ENCODE peak calls at places on chromosome 21, in five cellular contexts. One of them, this sample, is unnamed.

GRCh38 chr21:45747233-45747766 is 103.8 kb downstream of the PCBP3 start:
- DNase-seq in CD4-positive, CD25-positive, alpha-beta regulatory T cell: no peak
- DNase-seq in colonic mucosa: no peak
- DNase-seq in keratinocyte: no peak
- DNase-seq in psoas muscle: no peak
- DNase-seq in this sample: no peak

GRCh38 chr21:33261635-33262034 is 4.5 kb upstream of the IL10RB start:
- DNase-seq in colonic mucosa: no peak
- DNase-seq in CD4-positive, CD25-positive, alpha-beta regulatory T cell: peak; percentile 69
- DNase-seq in keratinocyte: no peak
- DNase-seq in psoas muscle: no peak
- DNase-seq in this sample: no peak

GRCh38 chr21:29406385-29406784 is 107.7 kb downstream of the BACH1 start:
- DNase-seq in keratinocyte: no peak
- DNase-seq in CD4-positive, CD25-positive, alpha-beta regulatory T cell: no peak
- DNase-seq in psoas muscle: no peak
- DNase-seq in colonic mucosa: no peak
- DNase-seq in this sample: no peak

GRCh38 chr21:42047821-42048613 is 23.1 kb upstream of the UMODL1 start:
- DNase-seq in psoas muscle: peak; percentile 76
- DNase-seq in colonic mucosa: no peak
- DNase-seq in CD4-positive, CD25-positive, alpha-beta regulatory T cell: no peak
- DNase-seq in keratinocyte: no peak
- DNase-seq in this sample: no peak

GRCh38 chr21:38151021-38151645 is 105.7 kb upstream of the KCNJ15 start:
- DNase-seq in psoas muscle: no peak
- DNase-seq in keratinocyte: no peak
- DNase-seq in colonic mucosa: no peak
- DNase-seq in CD4-positive, CD25-positive, alpha-beta regulatory T cell: no peak
- DNase-seq in this sample: no peak

GRCh38 chr21:31397939-31398338 is 53.9 kb upstream of the TIAM1 start:
- DNase-seq in CD4-positive, CD25-positive, alpha-beta regulatory T cell: peak; percentile 81
- DNase-seq in psoas muscle: no peak
- DNase-seq in colonic mucosa: no peak
- DNase-seq in keratinocyte: no peak
- DNase-seq in this sample: no peak

GRCh38 chr21:45643021-45643980 is at the start of gene PCBP3:
- DNase-seq in psoas muscle: peak; percentile 90
- DNase-seq in CD4-positive, CD25-positive, alpha-beta regulatory T cell: peak; percentile 88
- DNase-seq in keratinocyte: peak; percentile 55
- DNase-seq in colonic mucosa: peak; percentile 98
- DNase-seq in this sample: peak; percentile 95

GRCh38 chr21:29520146-29520545 is 221.4 kb downstream of the BACH1 start:
- DNase-seq in psoas muscle: no peak
- DNase-seq in colonic mucosa: no peak
- DNase-seq in keratinocyte: no peak
- DNase-seq in CD4-positive, CD25-positive, alpha-beta regulatory T cell: no peak
- DNase-seq in this sample: no peak

GRCh38 chr21:32624726-32625125 is 12.5 kb upstream of the CFAP298 start:
- DNase-seq in keratinocyte: peak; percentile 53
- DNase-seq in colonic mucosa: no peak
- DNase-seq in psoas muscle: no peak
- DNase-seq in CD4-positive, CD25-positive, alpha-beta regulatory T cell: peak; percentile 11
- DNase-seq in this sample: no peak

GRCh38 chr21:17386498-17386897 is 126.3 kb upstream of the CXADR start:
- DNase-seq in CD4-positive, CD25-positive, alpha-beta regulatory T cell: no peak
- DNase-seq in keratinocyte: no peak
- DNase-seq in colonic mucosa: no peak
- DNase-seq in psoas muscle: no peak
- DNase-seq in this sample: no peak

GRCh38 chr21:46472246-46472645 is 13.6 kb downstream of the DIP2A start:
- DNase-seq in colonic mucosa: no peak
- DNase-seq in psoas muscle: no peak
- DNase-seq in keratinocyte: no peak
- DNase-seq in CD4-positive, CD25-positive, alpha-beta regulatory T cell: no peak
- DNase-seq in this sample: no peak

GRCh38 chr21:36705679-36706481 is 7.0 kb downstream of the SIM2 start:
- DNase-seq in colonic mucosa: peak; percentile 13
- DNase-seq in CD4-positive, CD25-positive, alpha-beta regulatory T cell: no peak
- DNase-seq in keratinocyte: no peak
- DNase-seq in psoas muscle: no peak
- DNase-seq in this sample: no peak

GRCh38 chr21:33666153-33666552 is 23.9 kb downstream of the ITSN1 start:
- DNase-seq in psoas muscle: no peak
- DNase-seq in CD4-positive, CD25-positive, alpha-beta regulatory T cell: no peak
- DNase-seq in keratinocyte: no peak
- DNase-seq in colonic mucosa: no peak
- DNase-seq in this sample: no peak

GRCh38 chr21:22490044-22490443 is 1491.8 kb downstream of the NCAM2 start:
- DNase-seq in keratinocyte: no peak
- DNase-seq in CD4-positive, CD25-positive, alpha-beta regulatory T cell: no peak
- DNase-seq in psoas muscle: no peak
- DNase-seq in colonic mucosa: no peak
- DNase-seq in this sample: no peak

GRCh38 chr21:29080454-29080930 is 7.0 kb upstream of the CCT8 start:
- DNase-seq in keratinocyte: no peak
- DNase-seq in colonic mucosa: no peak
- DNase-seq in psoas muscle: no peak
- DNase-seq in CD4-positive, CD25-positive, alpha-beta regulatory T cell: peak; percentile 35
- DNase-seq in this sample: no peak

GRCh38 chr21:36555199-36555598 is 75.3 kb upstream of the CLDN14 start:
- DNase-seq in colonic mucosa: no peak
- DNase-seq in keratinocyte: no peak
- DNase-seq in psoas muscle: no peak
- DNase-seq in CD4-positive, CD25-positive, alpha-beta regulatory T cell: no peak
- DNase-seq in this sample: no peak

GRCh38 chr21:17542371-17542992 is 29.6 kb downstream of the CXADR start:
- DNase-seq in keratinocyte: no peak
- DNase-seq in colonic mucosa: no peak
- DNase-seq in CD4-positive, CD25-positive, alpha-beta regulatory T cell: no peak
- DNase-seq in psoas muscle: no peak
- DNase-seq in this sample: no peak

GRCh38 chr21:46116189-46116845 is 18.4 kb downstream of the COL6A2 start:
- DNase-seq in colonic mucosa: no peak
- DNase-seq in CD4-positive, CD25-positive, alpha-beta regulatory T cell: no peak
- DNase-seq in psoas muscle: peak; percentile 36
- DNase-seq in keratinocyte: no peak
- DNase-seq in this sample: no peak

GRCh38 chr21:39430016-39430415 is 15.6 kb downstream of the LCA5L start:
- DNase-seq in keratinocyte: no peak
- DNase-seq in psoas muscle: no peak
- DNase-seq in CD4-positive, CD25-positive, alpha-beta regulatory T cell: no peak
- DNase-seq in colonic mucosa: no peak
- DNase-seq in this sample: no peak
- H3K27ac ChIP-seq in keratinocyte: no peak overlapping the region
- H3K27ac ChIP-seq in psoas muscle: no peak overlapping the region
- H3K27ac ChIP-seq in CD4-positive, CD25-positive, alpha-beta regulatory T cell: no peak overlapping the region
- H3K27ac ChIP-seq in colonic mucosa: no peak overlapping the region
- H3K27ac ChIP-seq in this sample: no peak overlapping the region

DNA sequence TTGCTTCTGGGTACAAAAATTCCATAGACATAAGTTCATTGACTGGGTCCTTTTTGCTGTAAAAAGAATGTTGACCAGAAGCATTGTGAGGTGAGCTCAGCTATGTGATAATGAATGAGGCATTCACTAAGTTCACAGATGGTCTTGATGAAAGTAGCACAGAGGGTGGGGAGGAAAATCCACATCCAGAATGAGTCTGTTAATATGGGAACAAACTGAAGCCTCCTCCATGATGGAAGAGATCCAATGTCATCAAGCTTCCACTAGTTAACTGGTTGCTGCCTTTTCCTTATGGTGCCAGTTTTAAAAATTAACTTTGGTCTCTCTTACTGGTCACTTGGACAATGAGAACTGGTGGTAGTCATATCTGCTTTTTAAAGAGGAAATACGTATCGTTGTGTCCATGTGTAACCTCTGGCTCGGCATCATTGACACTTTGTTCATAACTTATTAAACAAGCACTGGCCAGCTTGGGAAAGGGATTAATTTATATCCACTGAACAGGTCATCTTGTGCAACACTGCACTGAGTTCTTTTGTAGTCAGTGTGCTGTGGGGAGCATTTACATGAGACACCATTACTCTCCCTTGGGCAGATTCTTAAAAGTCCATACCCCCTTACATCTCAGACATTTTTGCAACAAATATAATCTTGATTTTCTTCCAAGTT is 88.6 kb downstream of the ADAMTS1 start:
- DNase-seq in CD4-positive, CD25-positive, alpha-beta regulatory T cell: no peak
- DNase-seq in colonic mucosa: no peak
- DNase-seq in keratinocyte: no peak
- DNase-seq in psoas muscle: no peak
- DNase-seq in this sample: no peak
- H3K27ac ChIP-seq in CD4-positive, CD25-positive, alpha-beta regulatory T cell: no peak overlapping the region
- H3K27ac ChIP-seq in colonic mucosa: no peak overlapping the region
- H3K27ac ChIP-seq in keratinocyte: no peak overlapping the region
- H3K27ac ChIP-seq in psoas muscle: no peak overlapping the region
- H3K27ac ChIP-seq in this sample: no peak overlapping the region

DNA sequence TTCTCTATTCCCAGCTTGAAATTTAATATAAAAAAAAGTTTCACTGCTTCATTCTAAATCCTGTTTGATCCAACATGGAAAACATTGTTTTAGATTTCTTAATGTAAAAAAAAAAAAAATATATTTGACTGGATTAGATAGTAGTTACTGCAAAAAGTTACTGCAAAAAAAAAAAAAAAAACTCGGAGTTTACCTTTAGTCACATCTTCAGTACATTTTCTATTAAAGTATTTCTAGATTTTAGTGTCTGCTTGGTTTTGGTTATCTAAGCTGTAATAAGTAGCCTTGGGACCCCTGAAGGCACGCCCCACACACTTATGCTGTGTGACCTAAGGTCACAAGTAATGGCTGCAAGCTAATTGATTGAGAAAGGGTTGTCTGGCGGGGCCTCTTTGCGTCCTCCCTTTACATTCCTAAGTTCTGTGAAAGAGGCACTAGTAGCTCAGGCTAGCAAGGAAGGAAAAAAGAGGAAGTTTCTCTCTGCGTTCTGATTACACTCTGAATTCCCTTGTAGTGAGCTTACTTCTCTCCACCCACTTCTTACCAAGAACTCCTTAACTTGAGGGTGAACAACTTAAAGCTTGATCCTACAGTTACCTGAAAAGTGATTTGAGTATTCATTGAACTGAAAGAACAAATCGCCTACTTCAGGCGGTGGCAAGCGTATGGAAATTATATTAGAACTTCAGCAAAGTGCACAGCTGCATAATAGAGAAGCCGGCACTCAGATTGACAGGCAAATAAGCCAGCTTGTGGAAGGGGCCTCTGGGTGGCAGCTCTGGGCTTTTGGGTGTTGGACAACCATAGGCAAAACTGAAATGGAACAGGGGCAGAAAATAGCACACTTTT is 464.2 kb downstream of the USP25 start:
- DNase-seq in psoas muscle: peak; percentile 77
- DNase-seq in CD4-positive, CD25-positive, alpha-beta regulatory T cell: no peak
- DNase-seq in keratinocyte: no peak
- DNase-seq in colonic mucosa: peak; percentile 28
- DNase-seq in this sample: peak; percentile 68
- H3K27ac ChIP-seq in psoas muscle: peak overlapping the region; percentile 85
- H3K27ac ChIP-seq in CD4-positive, CD25-positive, alpha-beta regulatory T cell: no peak overlapping the region
- H3K27ac ChIP-seq in keratinocyte: no peak overlapping the region
- H3K27ac ChIP-seq in colonic mucosa: no peak overlapping the region
- H3K27ac ChIP-seq in this sample: peak overlapping the region; percentile 70

DNA sequence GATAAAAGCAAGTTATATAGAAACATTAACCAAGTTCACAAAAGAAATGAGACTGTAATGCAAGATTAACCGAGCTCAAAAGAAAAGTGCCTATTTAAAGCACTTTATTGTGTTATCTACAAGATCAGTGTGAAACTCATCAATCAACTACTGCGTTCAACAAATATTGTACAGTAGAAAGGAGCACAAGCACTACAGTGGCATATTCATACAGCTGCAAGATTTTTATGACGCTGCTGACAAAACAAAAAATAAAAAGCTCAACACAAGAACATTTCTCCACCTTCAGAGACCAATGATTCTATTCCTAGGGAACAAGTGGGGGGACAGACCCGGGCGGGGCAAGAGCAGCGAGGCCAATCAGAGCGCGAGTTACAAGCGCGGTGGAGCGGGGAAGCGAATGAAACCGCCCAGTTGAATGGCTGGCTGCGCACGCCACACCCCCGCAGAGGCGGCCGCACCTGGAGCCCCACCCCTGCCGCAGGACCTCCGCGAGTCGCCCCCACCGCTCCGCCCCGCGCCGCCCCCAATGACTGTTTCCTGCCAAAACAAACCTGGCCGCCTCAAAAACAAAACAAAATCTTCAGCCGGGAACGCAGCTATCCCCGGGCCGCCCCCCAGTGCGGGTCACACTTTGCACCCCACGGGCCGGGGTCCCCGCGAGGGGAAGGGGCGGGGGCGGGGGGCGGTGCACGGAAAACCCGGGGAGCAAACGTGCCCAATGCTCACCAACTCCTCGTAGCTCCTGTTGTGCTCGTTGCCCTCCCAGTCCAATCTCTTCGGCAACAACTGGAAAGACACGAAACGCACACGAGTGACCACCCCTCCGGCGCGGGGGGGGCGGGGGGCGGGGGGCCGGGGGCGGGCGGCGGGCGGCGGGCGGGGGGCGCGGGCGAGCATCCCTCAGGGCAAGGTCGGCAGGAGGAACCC is 1.1 kb downstream of the BRWD1 start:
- DNase-seq in colonic mucosa: peak; percentile 93
- DNase-seq in keratinocyte: no peak
- DNase-seq in psoas muscle: peak; percentile 96
- DNase-seq in CD4-positive, CD25-positive, alpha-beta regulatory T cell: peak; percentile 94
- DNase-seq in this sample: peak; percentile 95
- H3K27ac ChIP-seq in colonic mucosa: peak overlapping the region; percentile 96
- H3K27ac ChIP-seq in keratinocyte: peak overlapping the region; percentile 90
- H3K27ac ChIP-seq in psoas muscle: peak overlapping the region; percentile 98
- H3K27ac ChIP-seq in CD4-positive, CD25-positive, alpha-beta regulatory T cell: peak overlapping the region; percentile 85
- H3K27ac ChIP-seq in this sample: peak overlapping the region; percentile 93

This sample was measured in right lobe of liver.